ENCODE peak calls at places on chromosomes 7 and 10, in ten cellular contexts. One of them, this sample, is unnamed.

GRCh38 chr7:27160147-27160545 is 3.7 kb upstream of the HOXA7 start:
- DNase-seq in tibial artery: peak; percentile 24
- DNase-seq in heart left ventricle: no peak
- DNase-seq in psoas muscle: no peak
- DNase-seq in hepatocyte: peak; percentile 18
- DNase-seq in heart right ventricle: no peak
- DNase-seq in mammary epithelial cell: peak; percentile 33
- DNase-seq in OCI-LY7: no peak
- DNase-seq in cardiac muscle cell: no peak
- DNase-seq in right lobe of liver: no peak
- DNase-seq in this sample: peak; percentile 82

GRCh38 chr7:36852017-36852416 is 127.7 kb upstream of the AOAH start:
- DNase-seq in mammary epithelial cell: no peak
- DNase-seq in heart right ventricle: no peak
- DNase-seq in right lobe of liver: no peak
- DNase-seq in tibial artery: no peak
- DNase-seq in cardiac muscle cell: no peak
- DNase-seq in OCI-LY7: no peak
- DNase-seq in psoas muscle: no peak
- DNase-seq in hepatocyte: no peak
- DNase-seq in heart left ventricle: no peak
- DNase-seq in this sample: no peak

GRCh38 chr10:98331888-98332287 is 63.9 kb upstream of the LOXL4 start:
- DNase-seq in hepatocyte: no peak
- DNase-seq in cardiac muscle cell: no peak
- DNase-seq in psoas muscle: no peak
- DNase-seq in right lobe of liver: no peak
- DNase-seq in mammary epithelial cell: peak; percentile 17
- DNase-seq in tibial artery: no peak
- DNase-seq in heart right ventricle: no peak
- DNase-seq in heart left ventricle: no peak
- DNase-seq in OCI-LY7: peak; percentile 65
- DNase-seq in this sample: peak; percentile 35

GRCh38 chr7:45363669-45364068 is 206.1 kb downstream of the RAMP3 start:
- DNase-seq in right lobe of liver: no peak
- DNase-seq in heart left ventricle: no peak
- DNase-seq in mammary epithelial cell: no peak
- DNase-seq in OCI-LY7: no peak
- DNase-seq in hepatocyte: no peak
- DNase-seq in cardiac muscle cell: peak; percentile 30
- DNase-seq in heart right ventricle: no peak
- DNase-seq in psoas muscle: no peak
- DNase-seq in tibial artery: no peak
- DNase-seq in this sample: no peak

GRCh38 chr7:45384499-45384898 is 189.7 kb upstream of the ADCY1 start:
- DNase-seq in hepatocyte: no peak
- DNase-seq in heart left ventricle: no peak
- DNase-seq in tibial artery: no peak
- DNase-seq in OCI-LY7: no peak
- DNase-seq in mammary epithelial cell: peak; percentile 35
- DNase-seq in right lobe of liver: no peak
- DNase-seq in cardiac muscle cell: no peak
- DNase-seq in psoas muscle: no peak
- DNase-seq in heart right ventricle: no peak
- DNase-seq in this sample: no peak

GRCh38 chr7:99407849-99408346 is 499 bp downstream of the PDAP1 start:
- DNase-seq in psoas muscle: peak; percentile 78
- DNase-seq in hepatocyte: peak; percentile 78
- DNase-seq in heart left ventricle: peak; percentile 45
- DNase-seq in cardiac muscle cell: peak; percentile 40
- DNase-seq in mammary epithelial cell: peak; percentile 64
- DNase-seq in tibial artery: peak; percentile 71
- DNase-seq in OCI-LY7: peak; percentile 33
- DNase-seq in heart right ventricle: peak; percentile 52
- DNase-seq in right lobe of liver: no peak
- DNase-seq in this sample: peak; percentile 82

GRCh38 chr10:96700477-96701099 is 19.7 kb downstream of the PIK3AP1 start:
- DNase-seq in cardiac muscle cell: no peak
- DNase-seq in hepatocyte: no peak
- DNase-seq in heart right ventricle: no peak
- DNase-seq in OCI-LY7: peak; percentile 96
- DNase-seq in tibial artery: peak; percentile 30
- DNase-seq in heart left ventricle: peak; percentile 25
- DNase-seq in right lobe of liver: peak; percentile 37
- DNase-seq in psoas muscle: no peak
- DNase-seq in mammary epithelial cell: no peak
- DNase-seq in this sample: no peak

GRCh38 chr10:44249490-44249889 is 135.4 kb downstream of the CXCL12 start:
- DNase-seq in tibial artery: no peak
- DNase-seq in hepatocyte: no peak
- DNase-seq in cardiac muscle cell: no peak
- DNase-seq in heart left ventricle: no peak
- DNase-seq in psoas muscle: no peak
- DNase-seq in OCI-LY7: no peak
- DNase-seq in heart right ventricle: no peak
- DNase-seq in right lobe of liver: no peak
- DNase-seq in mammary epithelial cell: no peak
- DNase-seq in this sample: no peak

GRCh38 chr7:46854958-46855473 is 726.9 kb downstream of the TNS3 start:
- DNase-seq in hepatocyte: no peak
- DNase-seq in heart right ventricle: no peak
- DNase-seq in psoas muscle: no peak
- DNase-seq in OCI-LY7: no peak
- DNase-seq in tibial artery: no peak
- DNase-seq in cardiac muscle cell: no peak
- DNase-seq in right lobe of liver: no peak
- DNase-seq in heart left ventricle: no peak
- DNase-seq in mammary epithelial cell: peak; percentile 12
- DNase-seq in this sample: no peak

GRCh38 chr10:93150289-93150688 is 76.6 kb downstream of the CYP26A1 start:
- DNase-seq in OCI-LY7: no peak
- DNase-seq in heart right ventricle: no peak
- DNase-seq in heart left ventricle: no peak
- DNase-seq in mammary epithelial cell: peak; percentile 92
- DNase-seq in right lobe of liver: no peak
- DNase-seq in hepatocyte: no peak
- DNase-seq in tibial artery: no peak
- DNase-seq in psoas muscle: no peak
- DNase-seq in cardiac muscle cell: no peak
- DNase-seq in this sample: no peak

GRCh38 chr7:47170516-47170915 is 411.4 kb downstream of the TNS3 start:
- DNase-seq in heart right ventricle: no peak
- DNase-seq in heart left ventricle: no peak
- DNase-seq in tibial artery: no peak
- DNase-seq in OCI-LY7: peak; percentile 56
- DNase-seq in cardiac muscle cell: no peak
- DNase-seq in right lobe of liver: no peak
- DNase-seq in hepatocyte: no peak
- DNase-seq in psoas muscle: no peak
- DNase-seq in mammary epithelial cell: no peak
- DNase-seq in this sample: no peak

GRCh38 chr7:142629588-142630260 is 119.5 kb upstream of the PRSS1 start:
- DNase-seq in mammary epithelial cell: no peak
- DNase-seq in cardiac muscle cell: peak; percentile 30
- DNase-seq in right lobe of liver: no peak
- DNase-seq in heart right ventricle: no peak
- DNase-seq in hepatocyte: peak; percentile 23
- DNase-seq in heart left ventricle: no peak
- DNase-seq in tibial artery: no peak
- DNase-seq in OCI-LY7: no peak
- DNase-seq in psoas muscle: no peak
- DNase-seq in this sample: no peak

GRCh38 chr10:16440396-16441105 is 3.7 kb downstream of the PTER start:
- DNase-seq in heart right ventricle: no peak
- DNase-seq in heart left ventricle: no peak
- DNase-seq in mammary epithelial cell: peak; percentile 88
- DNase-seq in hepatocyte: peak; percentile 68
- DNase-seq in cardiac muscle cell: no peak
- DNase-seq in right lobe of liver: peak; percentile 64
- DNase-seq in psoas muscle: no peak
- DNase-seq in OCI-LY7: no peak
- DNase-seq in tibial artery: no peak
- DNase-seq in this sample: no peak

GRCh38 chr10:16439294-16439693 is 2.5 kb downstream of the PTER start:
- DNase-seq in OCI-LY7: no peak
- DNase-seq in mammary epithelial cell: no peak
- DNase-seq in cardiac muscle cell: no peak
- DNase-seq in right lobe of liver: no peak
- DNase-seq in psoas muscle: no peak
- DNase-seq in heart right ventricle: no peak
- DNase-seq in heart left ventricle: no peak
- DNase-seq in tibial artery: no peak
- DNase-seq in hepatocyte: no peak
- DNase-seq in this sample: no peak

GRCh38 chr10:16437540-16437894 is 707 bp downstream of the PTER start:
- DNase-seq in hepatocyte: no peak
- DNase-seq in cardiac muscle cell: no peak
- DNase-seq in psoas muscle: no peak
- DNase-seq in OCI-LY7: peak; percentile 14
- DNase-seq in heart left ventricle: no peak
- DNase-seq in mammary epithelial cell: no peak
- DNase-seq in right lobe of liver: no peak
- DNase-seq in tibial artery: no peak
- DNase-seq in heart right ventricle: no peak
- DNase-seq in this sample: no peak

GRCh38 chr10:16442914-16443313 is 6.1 kb downstream of the PTER start:
- DNase-seq in heart left ventricle: no peak
- DNase-seq in psoas muscle: no peak
- DNase-seq in mammary epithelial cell: no peak
- DNase-seq in hepatocyte: no peak
- DNase-seq in heart right ventricle: no peak
- DNase-seq in tibial artery: no peak
- DNase-seq in cardiac muscle cell: no peak
- DNase-seq in OCI-LY7: no peak
- DNase-seq in right lobe of liver: no peak
- DNase-seq in this sample: no peak

DNA sequence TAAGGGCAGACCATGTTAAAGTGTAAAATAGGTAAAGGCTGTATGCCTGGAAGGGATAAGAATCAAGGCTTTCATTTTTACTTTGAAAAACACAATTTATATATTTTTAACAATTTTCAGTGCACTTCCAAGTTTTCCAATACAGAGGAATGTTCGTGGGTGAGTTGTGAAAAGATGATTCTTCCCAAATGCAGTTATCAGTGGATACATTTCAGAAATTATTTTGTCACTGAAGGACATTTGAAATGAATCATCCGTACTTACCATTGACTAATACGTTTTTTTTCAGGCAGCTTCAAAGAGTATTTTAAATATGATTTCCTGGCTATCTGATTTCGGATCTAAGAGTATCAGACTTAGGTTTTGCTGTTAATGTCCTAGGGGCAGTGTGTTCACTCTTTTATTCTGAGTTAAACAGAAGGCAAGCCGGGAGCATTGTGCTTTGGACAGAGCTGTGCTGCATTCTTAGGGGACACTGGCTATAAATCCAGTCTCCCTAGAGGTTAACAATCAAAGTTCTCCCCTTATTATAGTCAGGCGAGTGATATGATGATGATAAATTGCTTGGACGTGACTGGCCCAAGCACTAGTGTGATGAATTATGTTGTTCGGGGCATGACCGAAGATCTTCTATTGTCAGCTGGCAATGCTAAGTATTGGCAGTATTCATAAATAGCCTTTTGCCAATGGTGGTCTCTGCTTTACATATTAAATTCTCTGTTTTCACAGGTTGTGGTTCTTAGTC is 4.5 kb downstream of the PTER start:
- DNase-seq in OCI-LY7: no peak
- DNase-seq in mammary epithelial cell: peak; percentile 51
- DNase-seq in cardiac muscle cell: no peak
- DNase-seq in tibial artery: no peak
- DNase-seq in heart left ventricle: no peak
- DNase-seq in heart right ventricle: no peak
- DNase-seq in right lobe of liver: no peak
- DNase-seq in hepatocyte: no peak
- DNase-seq in psoas muscle: no peak
- DNase-seq in this sample: no peak
- H3K4me1 ChIP-seq in OCI-LY7: peaks cover 37% of the 10 kb centered on the region
- H3K4me1 ChIP-seq in mammary epithelial cell: peaks cover 33% of the 10 kb centered on the region
- H3K4me1 ChIP-seq in cardiac muscle cell: peaks cover 3% of the 10 kb centered on the region
- H3K4me1 ChIP-seq in tibial artery: peaks cover 27% of the 10 kb centered on the region
- H3K4me1 ChIP-seq in heart left ventricle: peaks cover 48% of the 10 kb centered on the region
- H3K4me1 ChIP-seq in heart right ventricle: peaks cover 54% of the 10 kb centered on the region
- H3K4me1 ChIP-seq in right lobe of liver: peaks cover 14% of the 10 kb centered on the region
- H3K4me1 ChIP-seq in hepatocyte: peaks cover 21% of the 10 kb centered on the region
- H3K4me1 ChIP-seq in psoas muscle: peaks cover 41% of the 10 kb centered on the region
- H3K4me1 ChIP-seq in this sample: peaks cover 13% of the 10 kb centered on the region

GRCh38 chr10:124075116-124075955 is 18.1 kb downstream of the CHST15 start:
- DNase-seq in tibial artery: no peak
- DNase-seq in OCI-LY7: peak; percentile 48
- DNase-seq in cardiac muscle cell: no peak
- DNase-seq in psoas muscle: no peak
- DNase-seq in right lobe of liver: no peak
- DNase-seq in heart left ventricle: no peak
- DNase-seq in hepatocyte: no peak
- DNase-seq in heart right ventricle: no peak
- DNase-seq in mammary epithelial cell: no peak
- DNase-seq in this sample: no peak
- H3K4me1 ChIP-seq in tibial artery: peaks cover 42% of the 10 kb centered on the region
- H3K4me1 ChIP-seq in OCI-LY7: peaks cover 98% of the 10 kb centered on the region
- H3K4me1 ChIP-seq in cardiac muscle cell: no peaks in the 10 kb centered on the region
- H3K4me1 ChIP-seq in psoas muscle: peaks cover 4% of the 10 kb centered on the region
- H3K4me1 ChIP-seq in right lobe of liver: no peaks in the 10 kb centered on the region
- H3K4me1 ChIP-seq in heart left ventricle: peaks cover 38% of the 10 kb centered on the region
- H3K4me1 ChIP-seq in hepatocyte: peaks cover 9% of the 10 kb centered on the region
- H3K4me1 ChIP-seq in heart right ventricle: peaks cover 17% of the 10 kb centered on the region
- H3K4me1 ChIP-seq in mammary epithelial cell: no peaks in the 10 kb centered on the region
- H3K4me1 ChIP-seq in this sample: peaks cover 5% of the 10 kb centered on the region

DNA sequence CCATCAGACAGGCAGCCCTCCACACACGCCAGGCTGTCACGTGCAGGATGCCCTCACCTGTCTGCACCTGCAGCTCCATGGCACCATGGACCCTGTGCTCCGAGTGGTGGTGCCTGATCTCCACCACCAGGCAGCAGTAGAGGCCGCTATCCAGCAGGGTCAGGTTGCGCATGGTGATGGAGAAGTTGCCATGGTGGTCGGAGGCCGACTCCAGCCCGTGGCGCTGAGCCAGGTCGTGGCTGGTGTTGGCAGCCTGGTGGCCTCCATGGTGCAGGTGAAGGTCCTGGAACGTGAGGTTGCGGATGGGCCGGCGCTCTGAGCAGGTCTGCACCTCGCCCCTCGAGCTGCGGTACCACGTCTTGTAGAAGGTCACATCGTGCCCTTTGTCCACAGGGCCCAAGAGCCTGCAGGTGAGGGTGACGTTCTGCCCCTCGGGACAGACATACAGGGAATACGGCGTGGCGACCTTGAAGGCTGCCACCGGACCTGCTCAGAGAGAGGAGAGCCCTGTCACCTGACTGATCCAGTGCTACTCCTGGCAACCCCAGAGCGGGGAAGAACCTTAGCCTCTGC is 11.7 kb downstream of the VSIR start:
- DNase-seq in heart left ventricle: no peak
- DNase-seq in cardiac muscle cell: no peak
- DNase-seq in hepatocyte: no peak
- DNase-seq in heart right ventricle: no peak
- DNase-seq in mammary epithelial cell: no peak
- DNase-seq in right lobe of liver: no peak
- DNase-seq in psoas muscle: no peak
- DNase-seq in OCI-LY7: no peak
- DNase-seq in tibial artery: no peak
- DNase-seq in this sample: no peak
- H3K4me1 ChIP-seq in heart left ventricle: peaks cover 93% of the 10 kb centered on the region
- H3K4me1 ChIP-seq in cardiac muscle cell: no peaks in the 10 kb centered on the region
- H3K4me1 ChIP-seq in hepatocyte: peaks cover 18% of the 10 kb centered on the region
- H3K4me1 ChIP-seq in heart right ventricle: peaks cover 85% of the 10 kb centered on the region
- H3K4me1 ChIP-seq in mammary epithelial cell: peaks cover 51% of the 10 kb centered on the region
- H3K4me1 ChIP-seq in right lobe of liver: no peaks in the 10 kb centered on the region
- H3K4me1 ChIP-seq in psoas muscle: peaks cover 62% of the 10 kb centered on the region
- H3K4me1 ChIP-seq in OCI-LY7: peaks cover 8% of the 10 kb centered on the region
- H3K4me1 ChIP-seq in tibial artery: peaks cover 62% of the 10 kb centered on the region
- H3K4me1 ChIP-seq in this sample: peaks cover 48% of the 10 kb centered on the region

GRCh38 chr10:79078367-79079073 is 9.8 kb downstream of the ZMIZ1 start:
- DNase-seq in right lobe of liver: no peak
- DNase-seq in hepatocyte: no peak
- DNase-seq in OCI-LY7: no peak
- DNase-seq in heart left ventricle: no peak
- DNase-seq in tibial artery: no peak
- DNase-seq in psoas muscle: no peak
- DNase-seq in cardiac muscle cell: no peak
- DNase-seq in heart right ventricle: no peak
- DNase-seq in mammary epithelial cell: peak; percentile 29
- DNase-seq in this sample: no peak
- H3K4me1 ChIP-seq in right lobe of liver: peaks cover 76% of the 10 kb centered on the region
- H3K4me1 ChIP-seq in hepatocyte: peaks cover 88% of the 10 kb centered on the region
- H3K4me1 ChIP-seq in OCI-LY7: peaks cover 53% of the 10 kb centered on the region
- H3K4me1 ChIP-seq in heart left ventricle: peaks cover 99% of the 10 kb centered on the region
- H3K4me1 ChIP-seq in tibial artery: peaks cover 88% of the 10 kb centered on the region
- H3K4me1 ChIP-seq in psoas muscle: peaks cover 91% of the 10 kb centered on the region
- H3K4me1 ChIP-seq in cardiac muscle cell: peaks cover 72% of the 10 kb centered on the region
- H3K4me1 ChIP-seq in heart right ventricle: peaks cover 100% of the 10 kb centered on the region
- H3K4me1 ChIP-seq in mammary epithelial cell: peaks cover 70% of the 10 kb centered on the region
- H3K4me1 ChIP-seq in this sample: peaks cover 87% of the 10 kb centered on the region